ENCODE peak calls at places on chromosome 11, in five cellular contexts. P is ovary; D is naive thymus-derived CD4-positive, alpha-beta T cell; B is spleen; A is pancreas. V is an unnamed sample.

GRCh38 chr11:75593337-75593915 is 31.4 kb downstream of the SERPINH1 start:
- DNase-seq in A (no peak), B (no peak), D (no peak), P (no peak), V (no peak)

GRCh38 chr11:61474234-61474633 is 34.3 kb upstream of the LRRC10B start:
- DNase-seq in A (no peak), D (no peak), B (no peak), P (no peak), V (no peak)

GRCh38 chr11:1639666-1640065 is 10.1 kb downstream of the KRTAP5-5 start:
- DNase-seq in D (no peak), B (peak; percentile 51), P (no peak), A (no peak), V (no peak)

GRCh38 chr11:73386026-73386425 is 9.8 kb downstream of the RELT start:
- DNase-seq in D (no peak), A (no peak), P (no peak), B (peak; percentile 94), V (no peak)

GRCh38 chr11:93935826-93936225 is 85.3 kb upstream of the HEPHL1 start:
- DNase-seq in P (no peak), B (no peak), D (no peak), A (no peak), V (no peak)

GRCh38 chr11:116835042-116835772 is 2.2 kb downstream of the APOA1 start:
- DNase-seq in B (no peak), A (no peak), D (no peak), P (no peak), V (no peak)

GRCh38 chr11:2927493-2927800 is 1.8 kb downstream of the PHLDA2 start:
- DNase-seq in D (no peak), B (peak; percentile 47), P (no peak), A (no peak), V (no peak)

GRCh38 chr11:132549001-132549400 is 983.3 kb downstream of the OPCML start:
- DNase-seq in P (no peak), A (no peak), B (no peak), D (no peak), V (no peak)

GRCh38 chr11:128715691-128716153 is 21.9 kb downstream of the FLI1 start:
- DNase-seq in A (no peak), D (no peak), B (no peak), P (no peak), V (no peak)

GRCh38 chr11:129950319-129951034 is 52.2 kb downstream of the PRDM10 start:
- DNase-seq in P (no peak), A (peak; percentile 52), B (no peak), D (no peak), V (no peak)

GRCh38 chr11:105937331-105937730 is 84.7 kb downstream of the MSANTD4 start:
- DNase-seq in D (no peak), P (no peak), A (no peak), B (no peak), V (no peak)

GRCh38 chr11:33063326-33063775 is 24.0 kb downstream of the TCP11L1 start:
- DNase-seq in A (no peak), D (no peak), P (no peak), B (no peak), V (no peak)

GRCh38 chr11:61700221-61700620 is 20.0 kb downstream of the DAGLA start:
- DNase-seq in D (no peak), P (no peak), A (peak; percentile 73), B (no peak), V (no peak)

GRCh38 chr11:115613986-115614625 is 109.9 kb upstream of the CADM1 start:
- DNase-seq in D (no peak), B (no peak), A (no peak), P (no peak), V (no peak)

GRCh38 chr11:57458410-57459111 is 1.8 kb upstream of the RTN4RL2 start:
- DNase-seq in A (peak; percentile 47), D (no peak), P (peak; percentile 60), B (peak; percentile 82), V (peak; percentile 58)

GRCh38 chr11:61484541-61484940 is 24.0 kb upstream of the LRRC10B start:
- DNase-seq in P (no peak), D (no peak), B (no peak), A (no peak), V (no peak)

GRCh38 chr11:111365722-111366559 is 13.1 kb downstream of the POU2AF1 start:
- DNase-seq in P (no peak), B (no peak), D (no peak), A (no peak), V (no peak)

GRCh38 chr11:74320538-74320937 is 9.1 kb upstream of the P4HA3 start:
- DNase-seq in A (no peak), D (no peak), B (no peak), P (no peak), V (no peak)

GRCh38 chr11:128931661-128932060 is 11.0 kb downstream of the TP53AIP1 start:
- DNase-seq in D (no peak), A (no peak), P (no peak), B (no peak), V (no peak)

GRCh38 chr11:45209904-45210699 is 63.7 kb downstream of the PRDM11 start:
- DNase-seq in P (peak; percentile 93), D (no peak), B (no peak), A (no peak), V (no peak)

GRCh38 chr11:119361056-119361787 is 14.7 kb upstream of the MFRP start:
- DNase-seq in P (peak; percentile 44), D (no peak), B (peak; percentile 37), A (peak; percentile 73), V (no peak)

GRCh38 chr11:129273322-129273721 is 81.2 kb upstream of the ARHGAP32 start:
- DNase-seq in P (no peak), B (no peak), A (no peak), D (no peak), V (no peak)

GRCh38 chr11:12642040-12642439 is 32.2 kb upstream of the TEAD1 start:
- DNase-seq in B (no peak), A (no peak), D (no peak), P (peak; percentile 18), V (no peak)

GRCh38 chr11:131888230-131888826 is 517.9 kb downstream of the NTM start:
- DNase-seq in D (no peak), A (no peak), B (no peak), P (no peak), V (peak; percentile 72)

GRCh38 chr11:33842236-33842915 is 49.5 kb downstream of the LMO2 start:
- DNase-seq in D (no peak), B (no peak), P (no peak), A (no peak), V (no peak)

GRCh38 chr11:64809781-64810241 is 540 bp downstream of the MEN1 start:
- DNase-seq in D (no peak), P (no peak), A (peak; percentile 54), B (peak; percentile 86), V (no peak)

GRCh38 chr11:77091146-77091940 is 11.3 kb upstream of the OMP start:
- DNase-seq in B (peak; percentile 90), D (peak; percentile 60), P (peak; percentile 84), A (peak; percentile 74), V (peak; percentile 57)

GRCh38 chr11:118536726-118537125 is 5.7 kb downstream of the TMEM25 start:
- DNase-seq in D (no peak), A (no peak), P (no peak), B (no peak), V (no peak)

GRCh38 chr11:13337986-13338436 is 60.4 kb downstream of the BMAL1 start:
- DNase-seq in A (no peak), P (no peak), D (no peak), B (no peak), V (peak; percentile 74)

GRCh38 chr11:74268451-74268850 is 43.0 kb downstream of the P4HA3 start:
- DNase-seq in A (no peak), D (no peak), B (no peak), P (no peak), V (no peak)

GRCh38 chr11:116170526-116171120 is 602.2 kb downstream of the BUD13 start:
- DNase-seq in D (no peak), B (no peak), P (no peak), A (no peak), V (no peak)

GRCh38 chr11:100964400-100964799 is 165.2 kb downstream of the PGR start:
- DNase-seq in B (no peak), D (no peak), P (no peak), A (no peak), V (no peak)

GRCh38 chr11:114044042-114044871 is 15.3 kb upstream of the ZBTB16 start:
- DNase-seq in P (no peak), A (no peak), B (no peak), D (no peak), V (no peak)

GRCh38 chr11:395866-396265 is 1.9 kb downstream of the PKP3 start:
- DNase-seq in D (no peak), A (no peak), P (no peak), B (no peak), V (no peak)
- H3K36me3 ChIP-seq in D (no peaks in the 10 kb centered on the region), A (peaks cover 4% of the 10 kb centered on the region), P (no peaks in the 10 kb centered on the region), B (no peaks in the 10 kb centered on the region), V (no peaks in the 10 kb centered on the region)

GRCh38 chr11:121354192-121354591 is 61.6 kb downstream of the SC5D start:
- DNase-seq in P (no peak), B (no peak), A (no peak), D (no peak), V (no peak)

GRCh38 chr11:121358775-121359174 is 66.2 kb downstream of the SC5D start:
- DNase-seq in P (no peak), B (no peak), D (no peak), A (no peak), V (no peak)

GRCh38 chr11:121352301-121352891 is 59.8 kb downstream of the SC5D start:
- DNase-seq in A (no peak), B (no peak), D (no peak), P (no peak), V (no peak)

GRCh38 chr11:121359587-121359986 is 67.0 kb downstream of the SC5D start:
- DNase-seq in P (no peak), A (no peak), D (no peak), B (no peak), V (no peak)

DNA sequence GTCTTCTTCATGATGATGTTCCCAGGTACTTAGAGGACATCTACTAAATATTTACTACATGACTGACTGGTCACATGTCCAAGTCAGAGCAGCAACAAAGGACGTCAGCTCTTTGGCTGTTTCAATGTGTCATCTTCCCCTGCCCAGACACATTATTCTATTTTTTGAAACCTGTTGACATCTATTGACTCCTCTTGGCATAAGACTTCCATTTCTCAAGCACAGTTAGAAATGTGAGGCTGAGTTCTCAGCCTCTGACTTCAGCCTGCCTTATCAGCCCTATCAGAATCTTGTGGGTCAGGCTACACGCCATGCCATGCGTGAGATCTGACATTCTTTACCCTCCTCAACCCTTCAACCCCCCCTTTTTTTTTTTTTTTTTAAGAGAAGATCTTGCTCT is 63.8 kb downstream of the SC5D start:
- DNase-seq in D (no peak), B (no peak), A (no peak), P (no peak), V (no peak)
- H3K27ac ChIP-seq in D (no peak overlapping the region), B (no peak overlapping the region), A (no peak overlapping the region), P (no peak overlapping the region), V (no peak overlapping the region)

DNA sequence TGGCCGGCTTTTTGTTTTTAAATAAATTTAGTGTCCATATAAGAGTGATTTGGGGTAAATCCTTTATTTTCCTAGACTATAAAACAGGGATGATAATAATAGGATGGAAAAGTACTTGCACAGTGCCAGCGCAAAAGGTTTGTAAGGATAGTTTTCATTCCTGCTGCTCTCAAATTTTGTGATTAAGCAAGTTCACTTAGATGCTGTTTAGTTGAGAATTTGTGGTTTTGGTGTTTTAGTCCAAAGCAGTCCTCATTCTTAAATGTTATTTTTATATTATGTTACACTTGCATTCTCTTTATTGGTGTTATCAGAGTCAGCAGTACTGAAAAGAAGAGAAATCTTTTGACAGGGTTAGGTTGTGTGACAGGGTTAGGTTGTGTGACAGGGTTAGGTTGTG is 47.9 kb downstream of the PPP6R3 start:
- DNase-seq in A (no peak), P (no peak), D (no peak), B (no peak), V (no peak)
- H3K4me1 ChIP-seq in A (peaks cover 18% of the 10 kb centered on the region), P (peaks cover 20% of the 10 kb centered on the region), D (peaks cover 24% of the 10 kb centered on the region), B (peaks cover 43% of the 10 kb centered on the region), V (peaks cover 3% of the 10 kb centered on the region)

GRCh38 chr11:69259072-69259471 is 34.9 kb upstream of the MYEOV start:
- DNase-seq in A (no peak), P (no peak), D (no peak), B (no peak), V (no peak)
- H3K36me3 ChIP-seq in A (no peaks in the 10 kb centered on the region), P (no peaks in the 10 kb centered on the region), D (no peaks in the 10 kb centered on the region), B (no peaks in the 10 kb centered on the region), V (no peaks in the 10 kb centered on the region)